ENCODE peak calls at places on chromosomes 16 and 17, in six cellular contexts. V is GM04503; Q is fibroblast of lung; U is stimulated activated CD4-positive, alpha-beta T cell treated with anti-CD3 and anti-CD28 coated beads, Interleukin-15, amount 100 ng/mL, for 24 hours; K is activated CD8-positive, alpha-beta memory T cell treated with anti-CD3 and anti-CD28 coated beads for 4 hours; H is anterior cingulate cortex. B is an unnamed sample.

GRCh38 chr16:9219811-9220210 is 128.4 kb downstream of the HAPSTR1 start:
- DNase-seq in V (no peak), Q (no peak), K (no peak), H (no peak), U (no peak), B (no peak)

GRCh38 chr16:56835330-56835729 is 29.7 kb upstream of the SLC12A3 start:
- DNase-seq in Q (no peak), U (no peak), K (no peak), H (no peak), V (no peak), B (no peak)

GRCh38 chr16:79876332-79876730 is 275.8 kb upstream of the MAF start:
- DNase-seq in H (no peak), V (no peak), Q (no peak), U (no peak), K (no peak), B (no peak)

GRCh38 chr17:2904135-2904534 is 107.9 kb downstream of the RAP1GAP2 start:
- DNase-seq in H (peak), K (no peak), U (no peak), V (peak), Q (peak), B (no peak)

GRCh38 chr16:54054237-54054780 is 232.3 kb downstream of the IRX3 start:
- DNase-seq in K (no peak), Q (no peak), U (no peak), V (no peak), H (no peak), B (no peak)

GRCh38 chr17:21301593-21302550 is 17.4 kb downstream of the MAP2K3 start:
- DNase-seq in U (no peak), K (no peak), V (no peak), Q (no peak), H (no peak), B (no peak)

GRCh38 chr17:73625006-73625405 is 19.2 kb downstream of the SDK2 start:
- DNase-seq in Q (no peak), U (no peak), V (no peak), K (no peak), H (no peak), B (no peak)

GRCh38 chr17:2405247-2405926 is 4.5 kb upstream of the MNT start:
- DNase-seq in H (no peak), Q (peak), V (peak), K (no peak), U (no peak), B (no peak)

GRCh38 chr16:31461921-31462804 is 2.9 kb downstream of the ARMC5 start:
- DNase-seq in H (no peak), K (no peak), Q (no peak), V (no peak), U (no peak), B (no peak)

GRCh38 chr17:77066165-77066564 is 74.6 kb upstream of the SEC14L1 start:
- DNase-seq in H (no peak), V (no peak), U (no peak), Q (no peak), K (no peak), B (no peak)

GRCh38 chr17:1998426-1998784 is 26.7 kb downstream of the RTN4RL1 start:
- DNase-seq in Q (no peak), K (no peak), V (no peak), H (no peak), U (peak), B (no peak)

GRCh38 chr17:12485361-12485911 is 180.3 kb upstream of the MYOCD start:
- DNase-seq in H (no peak), Q (peak), V (no peak), K (no peak), U (no peak), B (no peak)

GRCh38 chr17:42617956-42618431 is 8.5 kb downstream of the TUBG1 start:
- DNase-seq in V (no peak), Q (no peak), U (no peak), H (no peak), K (no peak), B (no peak)

GRCh38 chr16:85390511-85391174 is 222.5 kb upstream of the GSE1 start:
- DNase-seq in H (no peak), U (no peak), Q (peak), K (no peak), V (peak), B (no peak)

GRCh38 chr17:74059471-74059870 is 144.0 kb upstream of the RPL38 start:
- DNase-seq in Q (no peak), V (no peak), H (no peak), U (no peak), K (no peak), B (no peak)

GRCh38 chr17:57369509-57369945 is 113.2 kb downstream of the MSI2 start:
- DNase-seq in K (no peak), V (no peak), Q (peak), U (no peak), H (no peak), B (no peak)

GRCh38 chr16:86202760-86203426 is 303.9 kb downstream of the IRF8 start:
- DNase-seq in K (no peak), H (no peak), V (no peak), U (no peak), Q (no peak), B (no peak)

GRCh38 chr17:66943484-66943883 is 21.0 kb upstream of the CACNG4 start:
- DNase-seq in U (no peak), Q (no peak), V (no peak), K (no peak), H (no peak), B (no peak)

GRCh38 chr16:24652209-24652712 is 77.2 kb upstream of the TNRC6A start:
- DNase-seq in K (no peak), V (no peak), U (no peak), H (no peak), Q (no peak), B (no peak)

GRCh38 chr17:34840758-34841157 is 120.5 kb downstream of the CCT6B start:
- DNase-seq in U (no peak), V (no peak), H (no peak), K (no peak), Q (no peak), B (no peak)

GRCh38 chr16:11258553-11259287 is 2.7 kb upstream of the SOCS1 start:
- DNase-seq in K (no peak), V (no peak), H (peak), Q (no peak), U (peak), B (no peak)

GRCh38 chr17:75654176-75654575 is 12.8 kb downstream of the RECQL5 start:
- DNase-seq in V (no peak), U (no peak), H (no peak), Q (no peak), K (no peak), B (no peak)

GRCh38 chr16:88702364-88703210 is 3.6 kb downstream of the RNF166 start:
- DNase-seq in Q (no peak), K (no peak), H (no peak), V (no peak), U (peak), B (no peak)

GRCh38 chr16:85315871-85316270 is 203.6 kb upstream of the CIBAR2 start:
- DNase-seq in U (no peak), V (no peak), K (no peak), H (no peak), Q (no peak), B (no peak)

B was measured in esophagus squamous epithelium.